ENCODE peak calls at places on chromosomes 16 and 17, in seven cellular contexts. One of them, this sample, is unnamed.

GRCh38 chr17:81254955-81255717 is 16.0 kb downstream of the NDUFAF8 start:
- DNase-seq in astrocyte: peak
- DNase-seq in cardiac fibroblast: peak
- DNase-seq in foreskin fibroblast: peak
- DNase-seq in GM06990: no peak
- DNase-seq in stomach: peak
- DNase-seq in right lobe of liver: peak
- DNase-seq in this sample: peak

GRCh38 chr16:81627729-81628128 is 151.4 kb upstream of the PLCG2 start:
- DNase-seq in GM06990: no peak
- DNase-seq in stomach: no peak
- DNase-seq in foreskin fibroblast: no peak
- DNase-seq in right lobe of liver: no peak
- DNase-seq in cardiac fibroblast: no peak
- DNase-seq in astrocyte: no peak
- DNase-seq in this sample: no peak

GRCh38 chr17:79684132-79684985 is 46.4 kb upstream of the ENPP7 start:
- DNase-seq in cardiac fibroblast: no peak
- DNase-seq in foreskin fibroblast: no peak
- DNase-seq in stomach: no peak
- DNase-seq in GM06990: no peak
- DNase-seq in right lobe of liver: peak
- DNase-seq in astrocyte: no peak
- DNase-seq in this sample: no peak

GRCh38 chr17:47742319-47743181 is 9.5 kb downstream of the TBX21 start:
- DNase-seq in astrocyte: no peak
- DNase-seq in right lobe of liver: no peak
- DNase-seq in GM06990: peak
- DNase-seq in stomach: no peak
- DNase-seq in cardiac fibroblast: no peak
- DNase-seq in foreskin fibroblast: no peak
- DNase-seq in this sample: no peak

GRCh38 chr17:38896373-38896954 is 26.6 kb downstream of the LASP1 start:
- DNase-seq in cardiac fibroblast: no peak
- DNase-seq in foreskin fibroblast: no peak
- DNase-seq in GM06990: no peak
- DNase-seq in astrocyte: no peak
- DNase-seq in right lobe of liver: no peak
- DNase-seq in stomach: no peak
- DNase-seq in this sample: no peak

GRCh38 chr17:79627184-79627765 is 16.4 kb upstream of the RBFOX3 start:
- DNase-seq in stomach: peak
- DNase-seq in right lobe of liver: peak
- DNase-seq in GM06990: no peak
- DNase-seq in foreskin fibroblast: no peak
- DNase-seq in astrocyte: no peak
- DNase-seq in cardiac fibroblast: no peak
- DNase-seq in this sample: no peak

GRCh38 chr16:12845282-12845681 is 41.6 kb upstream of the CPPED1 start:
- DNase-seq in cardiac fibroblast: no peak
- DNase-seq in foreskin fibroblast: no peak
- DNase-seq in GM06990: no peak
- DNase-seq in right lobe of liver: no peak
- DNase-seq in astrocyte: no peak
- DNase-seq in stomach: no peak
- DNase-seq in this sample: no peak

GRCh38 chr17:78737332-78737731 is 44.7 kb downstream of the CYTH1 start:
- DNase-seq in astrocyte: peak
- DNase-seq in right lobe of liver: no peak
- DNase-seq in cardiac fibroblast: peak
- DNase-seq in GM06990: no peak
- DNase-seq in foreskin fibroblast: peak
- DNase-seq in stomach: no peak
- DNase-seq in this sample: peak

GRCh38 chr16:82943371-82943770 is 316.6 kb downstream of the CDH13 start:
- DNase-seq in cardiac fibroblast: peak
- DNase-seq in right lobe of liver: no peak
- DNase-seq in astrocyte: peak
- DNase-seq in GM06990: no peak
- DNase-seq in stomach: no peak
- DNase-seq in foreskin fibroblast: peak
- DNase-seq in this sample: no peak

GRCh38 chr16:12681653-12682052 is 122.0 kb downstream of the CPPED1 start:
- DNase-seq in astrocyte: no peak
- DNase-seq in stomach: no peak
- DNase-seq in foreskin fibroblast: no peak
- DNase-seq in GM06990: no peak
- DNase-seq in cardiac fibroblast: peak
- DNase-seq in right lobe of liver: no peak
- DNase-seq in this sample: no peak

GRCh38 chr16:27127293-27127692 is 60.6 kb downstream of the C16orf82 start:
- DNase-seq in cardiac fibroblast: peak
- DNase-seq in GM06990: no peak
- DNase-seq in right lobe of liver: no peak
- DNase-seq in stomach: no peak
- DNase-seq in astrocyte: peak
- DNase-seq in foreskin fibroblast: peak
- DNase-seq in this sample: peak

GRCh38 chr17:44314869-44315661 is 6.7 kb downstream of the RUNDC3A start:
- DNase-seq in GM06990: no peak
- DNase-seq in cardiac fibroblast: peak
- DNase-seq in stomach: peak
- DNase-seq in right lobe of liver: no peak
- DNase-seq in foreskin fibroblast: no peak
- DNase-seq in astrocyte: no peak
- DNase-seq in this sample: no peak

GRCh38 chr17:19387921-19388521 is 1.0 kb upstream of the MFAP4 start:
- DNase-seq in cardiac fibroblast: peak
- DNase-seq in foreskin fibroblast: peak
- DNase-seq in right lobe of liver: no peak
- DNase-seq in stomach: no peak
- DNase-seq in GM06990: no peak
- DNase-seq in astrocyte: peak
- DNase-seq in this sample: peak

GRCh38 chr16:70703041-70703834 is 17.4 kb upstream of the MTSS2 start:
- DNase-seq in foreskin fibroblast: peak
- DNase-seq in GM06990: no peak
- DNase-seq in stomach: no peak
- DNase-seq in right lobe of liver: no peak
- DNase-seq in cardiac fibroblast: peak
- DNase-seq in astrocyte: peak
- DNase-seq in this sample: peak

GRCh38 chr16:85382717-85383118 is 230.4 kb upstream of the GSE1 start:
- DNase-seq in cardiac fibroblast: no peak
- DNase-seq in stomach: no peak
- DNase-seq in foreskin fibroblast: no peak
- DNase-seq in right lobe of liver: no peak
- DNase-seq in GM06990: no peak
- DNase-seq in astrocyte: no peak
- DNase-seq in this sample: no peak

GRCh38 chr16:81537721-81538561 is 93.3 kb downstream of the CMIP start:
- DNase-seq in right lobe of liver: no peak
- DNase-seq in astrocyte: peak
- DNase-seq in foreskin fibroblast: no peak
- DNase-seq in stomach: no peak
- DNase-seq in GM06990: no peak
- DNase-seq in cardiac fibroblast: peak
- DNase-seq in this sample: no peak

GRCh38 chr17:61734012-61734411 is 129.3 kb downstream of the BRIP1 start:
- DNase-seq in right lobe of liver: no peak
- DNase-seq in foreskin fibroblast: no peak
- DNase-seq in astrocyte: no peak
- DNase-seq in stomach: no peak
- DNase-seq in cardiac fibroblast: no peak
- DNase-seq in GM06990: no peak
- DNase-seq in this sample: no peak

GRCh38 chr17:13953871-13954270 is 115.4 kb upstream of the COX10 start:
- DNase-seq in cardiac fibroblast: peak
- DNase-seq in right lobe of liver: no peak
- DNase-seq in astrocyte: peak
- DNase-seq in GM06990: no peak
- DNase-seq in stomach: no peak
- DNase-seq in foreskin fibroblast: no peak
- DNase-seq in this sample: peak

GRCh38 chr17:40602445-40603443 is 37.5 kb upstream of the CCR7 start:
- DNase-seq in right lobe of liver: no peak
- DNase-seq in GM06990: peak
- DNase-seq in astrocyte: no peak
- DNase-seq in foreskin fibroblast: no peak
- DNase-seq in stomach: no peak
- DNase-seq in cardiac fibroblast: no peak
- DNase-seq in this sample: no peak

GRCh38 chr17:12085076-12085949 is 64.6 kb downstream of the MAP2K4 start:
- DNase-seq in astrocyte: no peak
- DNase-seq in stomach: no peak
- DNase-seq in GM06990: no peak
- DNase-seq in right lobe of liver: no peak
- DNase-seq in cardiac fibroblast: no peak
- DNase-seq in foreskin fibroblast: no peak
- DNase-seq in this sample: no peak

GRCh38 chr16:85417156-85417860 is 195.8 kb upstream of the GSE1 start:
- DNase-seq in stomach: no peak
- DNase-seq in right lobe of liver: peak
- DNase-seq in astrocyte: no peak
- DNase-seq in cardiac fibroblast: no peak
- DNase-seq in GM06990: no peak
- DNase-seq in foreskin fibroblast: no peak
- DNase-seq in this sample: no peak

GRCh38 chr17:15512310-15512709 is 44.9 kb upstream of the CDRT4 start:
- DNase-seq in astrocyte: no peak
- DNase-seq in foreskin fibroblast: no peak
- DNase-seq in GM06990: no peak
- DNase-seq in cardiac fibroblast: no peak
- DNase-seq in stomach: no peak
- DNase-seq in right lobe of liver: no peak
- DNase-seq in this sample: no peak

GRCh38 chr16:65547799-65548446 is 426.1 kb upstream of the CDH11 start:
- DNase-seq in stomach: no peak
- DNase-seq in cardiac fibroblast: peak
- DNase-seq in GM06990: no peak
- DNase-seq in right lobe of liver: no peak
- DNase-seq in foreskin fibroblast: peak
- DNase-seq in astrocyte: peak
- DNase-seq in this sample: peak

DNA sequence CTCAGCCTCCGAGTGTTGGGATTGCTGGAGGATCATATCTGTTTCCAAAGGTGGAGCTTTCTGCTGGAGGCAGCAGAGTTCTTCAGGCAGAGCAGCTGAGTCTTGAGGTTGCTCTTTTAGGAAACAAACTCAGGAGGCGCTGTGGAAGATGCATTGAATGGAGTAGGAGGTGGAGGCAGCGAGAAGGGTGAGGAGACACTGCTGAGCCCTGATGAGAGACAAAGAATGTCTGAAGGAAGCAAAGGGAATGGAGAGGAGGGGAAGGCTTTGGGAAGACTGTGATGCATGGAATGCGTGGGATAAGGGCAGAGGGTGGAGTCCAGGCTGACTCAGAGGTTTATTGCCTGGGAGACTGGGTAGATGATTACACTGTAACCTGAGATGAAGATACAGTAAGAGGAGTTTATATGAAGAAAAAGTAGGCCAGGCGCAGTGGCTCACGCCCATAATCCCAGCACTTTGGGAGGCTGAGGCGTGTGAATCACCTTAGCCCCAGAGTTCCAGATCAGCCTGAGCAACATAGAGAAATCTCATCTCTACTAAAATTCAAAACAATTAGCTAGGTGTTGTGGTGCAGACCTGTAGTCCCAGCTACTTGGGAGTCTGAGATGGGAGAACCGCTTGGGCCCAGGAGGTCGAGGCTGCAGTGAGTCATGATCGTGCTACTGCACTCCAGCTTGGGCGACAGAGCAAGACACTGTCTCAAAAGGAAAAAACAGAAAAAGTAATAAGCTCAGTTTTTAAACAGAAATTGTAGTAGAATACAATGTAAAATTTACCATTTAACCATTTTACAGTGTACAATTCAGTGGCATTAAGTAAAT is 17.8 kb upstream of the TMEM219 start:
- DNase-seq in astrocyte: peak
- DNase-seq in stomach: peak
- DNase-seq in cardiac fibroblast: peak
- DNase-seq in right lobe of liver: no peak
- DNase-seq in foreskin fibroblast: peak
- DNase-seq in GM06990: no peak
- DNase-seq in this sample: peak
- TF ChIP-seq CTCF in astrocyte: peak
- TF ChIP-seq CTCF in stomach: no peak
- TF ChIP-seq CTCF in cardiac fibroblast: peak
- TF ChIP-seq CTCF in right lobe of liver: no peak
- TF ChIP-seq CTCF in foreskin fibroblast: peak
- TF ChIP-seq CTCF in GM06990: no peak
- TF ChIP-seq CTCF in this sample: peak

GRCh38 chr17:41959336-41960095 is 7.1 kb upstream of the CNP start:
- DNase-seq in foreskin fibroblast: peak
- DNase-seq in right lobe of liver: no peak
- DNase-seq in GM06990: no peak
- DNase-seq in stomach: no peak
- DNase-seq in cardiac fibroblast: peak
- DNase-seq in astrocyte: peak
- DNase-seq in this sample: peak
- TF ChIP-seq CTCF in foreskin fibroblast: peak
- TF ChIP-seq CTCF in right lobe of liver: peak
- TF ChIP-seq CTCF in GM06990: peak
- TF ChIP-seq CTCF in stomach: no peak
- TF ChIP-seq CTCF in cardiac fibroblast: peak
- TF ChIP-seq CTCF in astrocyte: peak
- TF ChIP-seq CTCF in this sample: peak

DNA sequence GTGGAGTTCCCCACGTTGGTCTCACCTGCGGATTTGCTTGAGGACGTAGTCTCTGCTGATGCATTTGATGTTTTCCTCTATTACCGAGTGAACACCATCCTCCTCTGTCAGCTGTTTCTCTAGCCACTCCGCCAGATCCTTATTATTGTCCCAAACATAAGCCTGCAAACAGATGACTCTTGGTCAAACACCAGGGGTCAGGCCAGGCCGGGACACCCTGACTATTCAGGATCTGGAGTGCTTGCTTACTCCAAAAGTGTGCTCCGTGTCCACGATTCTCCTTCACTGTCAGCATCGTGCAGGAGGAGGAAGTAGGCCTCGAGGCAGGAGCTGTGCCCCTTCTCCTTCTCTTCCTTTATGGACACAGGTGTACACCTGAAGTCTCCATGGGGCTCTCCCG is 140.2 kb downstream of the AATF start:
- DNase-seq in GM06990: no peak
- DNase-seq in right lobe of liver: no peak
- DNase-seq in astrocyte: no peak
- DNase-seq in stomach: no peak
- DNase-seq in cardiac fibroblast: no peak
- DNase-seq in foreskin fibroblast: no peak
- DNase-seq in this sample: no peak
- TF ChIP-seq CTCF in GM06990: no peak
- TF ChIP-seq CTCF in right lobe of liver: no peak
- TF ChIP-seq CTCF in astrocyte: no peak
- TF ChIP-seq CTCF in stomach: no peak
- TF ChIP-seq CTCF in cardiac fibroblast: no peak
- TF ChIP-seq CTCF in foreskin fibroblast: no peak
- TF ChIP-seq CTCF in this sample: no peak

GRCh38 chr17:42388381-42389134 is at the start of gene STAT3:
- DNase-seq in GM06990: peak
- DNase-seq in stomach: peak
- DNase-seq in foreskin fibroblast: peak
- DNase-seq in cardiac fibroblast: peak
- DNase-seq in astrocyte: peak
- DNase-seq in right lobe of liver: peak
- DNase-seq in this sample: peak
- TF ChIP-seq CTCF in GM06990: no peak
- TF ChIP-seq CTCF in stomach: no peak
- TF ChIP-seq CTCF in foreskin fibroblast: no peak
- TF ChIP-seq CTCF in cardiac fibroblast: no peak
- TF ChIP-seq CTCF in astrocyte: no peak
- TF ChIP-seq CTCF in right lobe of liver: no peak
- TF ChIP-seq CTCF in this sample: peak

This sample was measured in HFFc6.